ENCODE peak calls at places on chromosome 2, in eight cellular contexts. G, K, B, E, C, S, F and V are unnamed samples.
A peak's percentile ranks its signal among the peaks of the same experiment; 100 is the strongest.

GRCh38 chr2:197113221-197113831 is 186.8 kb upstream of the PGAP1 start:
- DNase-seq in C (no peak), G (no peak), F (peak; percentile 45), S (no peak), B (no peak), K (peak; percentile 39), E (no peak), V (no peak)

GRCh38 chr2:223477318-223477717 is 124.8 kb downstream of the SCG2 start:
- DNase-seq in F (no peak), K (no peak), G (no peak), B (no peak), S (no peak), C (no peak), E (no peak), V (no peak)

GRCh38 chr2:195575879-195576391 is 81.1 kb upstream of the SLC39A10 start:
- DNase-seq in G (no peak), E (no peak), C (no peak), K (peak; percentile 87), F (no peak), B (no peak), S (no peak), V (peak; percentile 57)

GRCh38 chr2:191171708-191172355 is 21.0 kb upstream of the STAT4 start:
- DNase-seq in S (no peak), K (peak; percentile 85), G (no peak), B (no peak), F (no peak), E (no peak), C (no peak), V (peak; percentile 94)

GRCh38 chr2:202014328-202015034 is 19.2 kb upstream of the FZD7 start:
- DNase-seq in G (no peak), C (no peak), B (no peak), F (no peak), E (no peak), S (no peak), K (no peak), V (no peak)

GRCh38 chr2:144183744-144184143 is 336.2 kb downstream of the ZEB2 start:
- DNase-seq in B (peak; percentile 26), S (peak; percentile 68), C (no peak), K (no peak), G (no peak), E (peak; percentile 60), F (no peak), V (peak; percentile 98)

GRCh38 chr2:46923011-46923669 is 7.5 kb upstream of the MCFD2 start:
- DNase-seq in G (no peak), K (no peak), C (no peak), E (no peak), B (no peak), S (no peak), F (no peak), V (no peak)

GRCh38 chr2:20806286-20806685 is 16.6 kb downstream of the LDAH start:
- DNase-seq in E (no peak), K (no peak), C (no peak), B (no peak), G (no peak), S (no peak), F (no peak), V (no peak)

GRCh38 chr2:54084600-54084999 is 30.8 kb upstream of the ACYP2 start:
- DNase-seq in S (no peak), B (no peak), C (no peak), E (no peak), F (no peak), K (no peak), G (no peak), V (no peak)

GRCh38 chr2:70994055-70994444 is 623 bp downstream of the TEX261 start:
- DNase-seq in B (no peak), G (no peak), K (peak; percentile 27), E (no peak), S (peak; percentile 57), F (no peak), C (no peak), V (no peak)

GRCh38 chr2:71460595-71461303 is 7.4 kb downstream of the DYSF start:
- DNase-seq in G (no peak), E (no peak), C (no peak), B (no peak), K (no peak), S (no peak), F (no peak), V (no peak)

GRCh38 chr2:86194751-86195054 is 559 bp downstream of the IMMT start:
- DNase-seq in G (no peak), K (no peak), B (no peak), C (no peak), S (no peak), F (no peak), E (no peak), V (no peak)

GRCh38 chr2:47904903-47905453 is 1.3 kb downstream of the FBXO11 start:
- DNase-seq in B (peak; percentile 13), S (no peak), K (peak; percentile 8), C (peak; percentile 4), F (no peak), G (peak; percentile 55), E (peak; percentile 5), V (no peak)

GRCh38 chr2:96201338-96201737 is 7.3 kb downstream of the STARD7 start:
- DNase-seq in K (no peak), C (no peak), S (no peak), B (no peak), F (no peak), E (no peak), G (no peak), V (no peak)

GRCh38 chr2:62724886-62725711 is 19.6 kb downstream of the EHBP1 start:
- DNase-seq in S (peak; percentile 9), K (no peak), B (no peak), C (no peak), G (no peak), E (peak; percentile 26), F (no peak), V (no peak)

GRCh38 chr2:71190959-71191943 is 35.7 kb downstream of the PAIP2B start:
- DNase-seq in E (no peak), S (no peak), F (no peak), C (no peak), K (peak; percentile 20), B (no peak), G (no peak), V (no peak)

GRCh38 chr2:226794751-226795171 is 4.9 kb downstream of the IRS1 start:
- DNase-seq in B (no peak), C (no peak), S (no peak), F (no peak), E (no peak), G (no peak), K (peak; percentile 38), V (no peak)

GRCh38 chr2:27710640-27711430 is 47.1 kb downstream of the SLC4A1AP start:
- DNase-seq in E (no peak), F (no peak), S (no peak), K (no peak), C (no peak), G (no peak), B (no peak), V (no peak)

GRCh38 chr2:8794923-8795825 is 42.2 kb downstream of the KIDINS220 start:
- DNase-seq in F (no peak), S (no peak), B (no peak), G (no peak), C (no peak), E (no peak), K (no peak), V (no peak)

GRCh38 chr2:68561372-68561771 is 82.0 kb upstream of the PROKR1 start:
- DNase-seq in S (no peak), G (no peak), K (peak; percentile 32), E (no peak), B (no peak), C (no peak), F (no peak), V (no peak)

GRCh38 chr2:13353083-13353482 is 636.3 kb downstream of the TRIB2 start:
- DNase-seq in B (no peak), S (no peak), E (no peak), G (no peak), K (no peak), C (no peak), F (no peak), V (no peak)

GRCh38 chr2:20444113-20444992 is 2.5 kb upstream of the RHOB start:
- DNase-seq in S (no peak), E (no peak), G (no peak), B (no peak), F (no peak), K (no peak), C (no peak), V (no peak)

GRCh38 chr2:109144271-109144670 is 15.3 kb downstream of the SH3RF3 start:
- DNase-seq in S (no peak), B (no peak), E (peak; percentile 11), K (no peak), G (peak; percentile 13), F (no peak), C (no peak), V (no peak)

GRCh38 chr2:46547223-46548102 is 68.1 kb downstream of the TMEM247 start:
- DNase-seq in C (no peak), B (no peak), E (no peak), F (no peak), G (no peak), K (no peak), S (no peak), V (no peak)

GRCh38 chr2:178550352-178550751 is 70.1 kb downstream of the PLEKHA3 start:
- DNase-seq in S (no peak), K (no peak), C (no peak), G (no peak), E (no peak), B (no peak), F (no peak), V (no peak)